ENCODE peak calls at places on chromosomes 5 and 9, in seven cellular contexts. B is anterior cingulate cortex, Q is choroid plexus epithelial cell, E is ovary, W is NCI-H526 treated with DMSO at 0.1 percent for 48 hours, Y is COLO829, L is DMS153. H is an unnamed sample.
A peak's percentile ranks its signal among the peaks of the same experiment; 100 is the strongest.

GRCh38 chr9:129254566-129255287 is 76.7 kb upstream of the IER5L start:
- DNase-seq in B (no peak), Q (no peak), E (peak; percentile 39), W (no peak), Y (no peak), L (no peak), H (no peak)

GRCh38 chr5:126594676-126595485 is at the start of gene ALDH7A1:
- DNase-seq in B (peak; percentile 94), Q (peak; percentile 88), E (peak; percentile 94), W (peak; percentile 86), Y (peak; percentile 85), L (peak; percentile 24), H (peak; percentile 85)

GRCh38 chr5:112366987-112367386 is 52.1 kb downstream of the EPB41L4A start:
- DNase-seq in B (no peak), Q (peak; percentile 13), E (no peak), W (no peak), Y (no peak), L (no peak), H (no peak)

GRCh38 chr5:72328172-72328571 is 8.0 kb downstream of the PTCD2 start:
- DNase-seq in B (peak; percentile 76), Q (no peak), E (no peak), W (no peak), Y (no peak), L (peak; percentile 33), H (peak; percentile 84)

GRCh38 chr5:132017738-132018625 is 6.5 kb upstream of the ACSL6 start:
- DNase-seq in B (no peak), Q (no peak), E (no peak), W (no peak), Y (no peak), L (no peak), H (no peak)

GRCh38 chr5:14082523-14082922 is 60.6 kb upstream of the TRIO start:
- DNase-seq in B (no peak), Q (no peak), E (no peak), W (no peak), Y (no peak), L (no peak), H (no peak)

GRCh38 chr9:130453487-130453886 is 8.7 kb downstream of the ASS1 start:
- DNase-seq in B (no peak), Q (peak; percentile 73), E (peak; percentile 67), W (no peak), Y (no peak), L (peak; percentile 66), H (peak; percentile 90)

GRCh38 chr5:92518318-92518913 is 1062.6 kb downstream of the NR2F1-AS1 start:
- DNase-seq in B (no peak), Q (peak; percentile 80), E (no peak), W (peak; percentile 12), Y (peak; percentile 7), L (no peak), H (no peak)

GRCh38 chr5:161190778-161191177 is 338.8 kb upstream of the ATP10B start:
- DNase-seq in B (no peak), Q (no peak), E (no peak), W (no peak), Y (no peak), L (no peak), H (no peak)

GRCh38 chr5:64594601-64595518 is 89.0 kb downstream of the RGS7BP start:
- DNase-seq in B (no peak), Q (peak; percentile 17), E (peak; percentile 18), W (no peak), Y (no peak), L (no peak), H (no peak)

GRCh38 chr9:5644522-5644921 is 15.6 kb downstream of the RIC1 start:
- DNase-seq in B (no peak), Q (no peak), E (no peak), W (no peak), Y (no peak), L (no peak), H (no peak)

GRCh38 chr5:176389114-176389768 is 690 bp downstream of the HIGD2A start:
- DNase-seq in B (no peak), Q (no peak), E (no peak), W (no peak), Y (no peak), L (no peak), H (no peak)

GRCh38 chr5:169512385-169512784 is 71.2 kb upstream of the SPDL1 start:
- DNase-seq in B (no peak), Q (no peak), E (no peak), W (no peak), Y (no peak), L (no peak), H (no peak)

GRCh38 chr5:37876245-37876644 is 36.4 kb upstream of the GDNF start:
- DNase-seq in B (no peak), Q (no peak), E (no peak), W (no peak), Y (no peak), L (no peak), H (no peak)

GRCh38 chr9:93576296-93577044 is at the start of gene PHF2:
- DNase-seq in B (no peak), Q (no peak), E (peak; percentile 60), W (no peak), Y (no peak), L (no peak), H (no peak)

GRCh38 chr9:132546148-132547051 is 36.0 kb upstream of the BARHL1 start:
- DNase-seq in B (no peak), Q (peak; percentile 42), E (peak; percentile 30), W (peak; percentile 15), Y (no peak), L (no peak), H (peak; percentile 68)